ENCODE peak calls at places on chromosome 22, in nine cellular contexts. L is stimulated activated CD8-positive, alpha-beta memory T cell treated with anti-CD3 and anti-CD28 coated beads, Interleukin-4, amount 100 ng/mL, for 24 hours; B is activated CD8-positive, alpha-beta T cell treated with anti-CD3 and anti-CD28 coated beads for 36 hours; K is AG08396; N is HEK293T; A is mesothelial cell of epicardium; C is mammary epithelial cell; S is K562; V is body of pancreas. F is an unnamed sample.

GRCh38 chr22:45462034-45462655 is 40.5 kb upstream of the FBLN1 start:
- DNase-seq in L (no peak), B (peak; percentile 5), K (no peak), N (peak; percentile 45), A (no peak), C (no peak), S (no peak), V (no peak), F (no peak)

GRCh38 chr22:33440756-33441155 is 382.6 kb upstream of the SYN3 start:
- DNase-seq in L (no peak), B (no peak), K (no peak), N (no peak), A (no peak), C (no peak), S (no peak), V (no peak), F (no peak)

GRCh38 chr22:29524440-29525191 is 28.9 kb downstream of the THOC5 start:
- DNase-seq in L (no peak), B (peak; percentile 35), K (peak; percentile 33), N (peak; percentile 56), A (no peak), C (peak; percentile 13), S (peak; percentile 51), V (peak; percentile 40), F (peak; percentile 32)

GRCh38 chr22:24414523-24414922 is 12.9 kb upstream of the ADORA2A start:
- DNase-seq in L (no peak), B (no peak), K (no peak), N (no peak), A (no peak), C (no peak), S (no peak), V (no peak), F (no peak)

GRCh38 chr22:47548953-47549740 is 786.7 kb downstream of the TBC1D22A start:
- DNase-seq in L (no peak), B (no peak), K (no peak), N (no peak), A (no peak), C (no peak), S (no peak), V (no peak), F (no peak)

GRCh38 chr22:45903355-45904149 is 73.4 kb downstream of the WNT7B start:
- DNase-seq in L (no peak), B (peak; percentile 7), K (peak; percentile 87), N (no peak), A (no peak), C (peak; percentile 70), S (no peak), V (peak; percentile 69), F (no peak)

GRCh38 chr22:49825944-49826602 is 1.6 kb downstream of the BRD1 start:
- DNase-seq in L (peak; percentile 52), B (peak; percentile 90), K (peak; percentile 57), N (no peak), A (no peak), C (peak; percentile 46), S (peak; percentile 22), V (no peak), F (peak; percentile 75)

GRCh38 chr22:43101306-43101705 is 9.2 kb upstream of the BIK start:
- DNase-seq in L (no peak), B (no peak), K (no peak), N (no peak), A (no peak), C (no peak), S (peak; percentile 59), V (no peak), F (no peak)

GRCh38 chr22:40289991-40290459 is 56.3 kb upstream of the ADSL start:
- DNase-seq in L (peak; percentile 44), B (peak; percentile 83), K (no peak), N (no peak), A (no peak), C (peak; percentile 29), S (no peak), V (no peak), F (no peak)

GRCh38 chr22:22431271-22432220 is 77.0 kb downstream of the ZNF280B start:
- DNase-seq in L (peak; percentile 47), B (peak; percentile 79), K (peak; percentile 73), N (peak; percentile 85), A (peak; percentile 39), C (peak; percentile 25), S (peak; percentile 98), V (peak; percentile 64), F (peak; percentile 33)

GRCh38 chr22:49359061-49359460 is 468.6 kb downstream of the BRD1 start:
- DNase-seq in L (no peak), B (no peak), K (no peak), N (no peak), A (no peak), C (no peak), S (no peak), V (no peak), F (no peak)

GRCh38 chr22:33710326-33710725 is 209.9 kb downstream of the LARGE1 start:
- DNase-seq in L (no peak), B (no peak), K (no peak), N (no peak), A (no peak), C (no peak), S (no peak), V (no peak), F (no peak)

GRCh38 chr22:39243443-39244072 is 1.2 kb downstream of the PDGFB start:
- DNase-seq in L (no peak), B (no peak), K (no peak), N (no peak), A (no peak), C (peak; percentile 56), S (peak; percentile 29), V (peak; percentile 66), F (no peak)

GRCh38 chr22:17119481-17120202 is 1.5 kb downstream of the TMEM121B start:
- DNase-seq in L (no peak), B (peak; percentile 22), K (no peak), N (peak; percentile 60), A (no peak), C (no peak), S (peak; percentile 54), V (peak; percentile 53), F (peak; percentile 53)

GRCh38 chr22:40547729-40548143 is 88.8 kb downstream of the MRTFA start:
- DNase-seq in L (no peak), B (no peak), K (no peak), N (no peak), A (no peak), C (no peak), S (no peak), V (no peak), F (no peak)

GRCh38 chr22:29706493-29706892 is 13.3 kb upstream of the CABP7 start:
- DNase-seq in L (no peak), B (no peak), K (no peak), N (no peak), A (no peak), C (no peak), S (no peak), V (no peak), F (no peak)

GRCh38 chr22:46830001-46830715 is 67.7 kb downstream of the TBC1D22A start:
- DNase-seq in L (no peak), B (no peak), K (peak; percentile 49), N (no peak), A (no peak), C (peak; percentile 14), S (no peak), V (peak; percentile 30), F (no peak)

GRCh38 chr22:35454416-35455054 is 54.6 kb downstream of the MCM5 start:
- DNase-seq in L (no peak), B (no peak), K (no peak), N (no peak), A (no peak), C (no peak), S (no peak), V (no peak), F (no peak)

GRCh38 chr22:47207846-47208554 is 445.6 kb downstream of the TBC1D22A start:
- DNase-seq in L (no peak), B (no peak), K (no peak), N (no peak), A (no peak), C (no peak), S (no peak), V (no peak), F (no peak)

GRCh38 chr22:36225333-36225922 is 13.9 kb downstream of the APOL2 start:
- DNase-seq in L (no peak), B (no peak), K (no peak), N (no peak), A (no peak), C (no peak), S (no peak), V (no peak), F (no peak)

GRCh38 chr22:44195189-44195871 is 14.6 kb downstream of the PARVG start:
- DNase-seq in L (no peak), B (no peak), K (no peak), N (no peak), A (no peak), C (no peak), S (no peak), V (no peak), F (no peak)

GRCh38 chr22:17063372-17064106 is 21.3 kb upstream of the IL17RA start:
- DNase-seq in L (no peak), B (no peak), K (no peak), N (no peak), A (no peak), C (no peak), S (no peak), V (peak; percentile 38), F (no peak)

GRCh38 chr22:20438678-20439492 is 1.3 kb upstream of the SCARF2 start:
- DNase-seq in L (no peak), B (no peak), K (peak; percentile 86), N (peak; percentile 56), A (no peak), C (no peak), S (peak; percentile 86), V (no peak), F (no peak)

GRCh38 chr22:23193420-23193819 is 13.1 kb downstream of the BCR start:
- DNase-seq in L (no peak), B (no peak), K (no peak), N (no peak), A (no peak), C (no peak), S (no peak), V (no peak), F (no peak)

GRCh38 chr22:44729391-44730012 is 22.9 kb upstream of the ARHGAP8 start:
- DNase-seq in L (no peak), B (peak; percentile 59), K (peak; percentile 74), N (no peak), A (no peak), C (no peak), S (no peak), V (no peak), F (no peak)

GRCh38 chr22:37335819-37336199 is 53.5 kb downstream of the CYTH4 start:
- DNase-seq in L (no peak), B (no peak), K (no peak), N (no peak), A (no peak), C (no peak), S (no peak), V (no peak), F (no peak)

GRCh38 chr22:49426618-49427266 is 400.9 kb downstream of the BRD1 start:
- DNase-seq in L (no peak), B (no peak), K (no peak), N (no peak), A (no peak), C (no peak), S (no peak), V (no peak), F (no peak)